ENCODE peak calls at places on chromosome 10, in seven cellular contexts. J is GM13976, T is MCF 10A, C is HEK293T, O is AG09309, K is NCI-H1436, Q is nephron progenitor cell. A is an unnamed sample.

GRCh38 chr10:129495697-129496096 is 28.7 kb downstream of the MGMT start:
- DNase-seq in J (no peak), T (no peak), C (no peak), O (no peak), K (no peak), Q (peak), A (no peak)

GRCh38 chr10:89217057-89217990 is 10.2 kb upstream of the CH25H start:
- DNase-seq in J (peak), T (peak), C (peak), O (no peak), K (peak), Q (peak), A (no peak)

GRCh38 chr10:78316451-78316931 is 282.8 kb downstream of the RPS24 start:
- DNase-seq in J (no peak), T (no peak), C (no peak), O (peak), K (no peak), Q (no peak), A (peak)

GRCh38 chr10:1668347-1668746 is 69.0 kb downstream of the ADARB2 start:
- DNase-seq in J (no peak), T (no peak), C (no peak), O (no peak), K (no peak), Q (no peak), A (no peak)

GRCh38 chr10:43671659-43672555 is 23.2 kb upstream of the ZNF32 start:
- DNase-seq in J (peak), T (peak), C (peak), O (no peak), K (peak), Q (peak), A (peak)

GRCh38 chr10:112607506-112607905 is 160.5 kb downstream of the VTI1A start:
- DNase-seq in J (no peak), T (no peak), C (no peak), O (no peak), K (no peak), Q (no peak), A (no peak)

GRCh38 chr10:929965-930364 is 1.5 kb downstream of the LARP4B start:
- DNase-seq in J (peak), T (no peak), C (no peak), O (no peak), K (no peak), Q (no peak), A (no peak)

GRCh38 chr10:32650246-32650655 is 204.3 kb downstream of the CCDC7 start:
- DNase-seq in J (peak), T (peak), C (no peak), O (peak), K (no peak), Q (no peak), A (no peak)

GRCh38 chr10:35542303-35542702 is 62.8 kb upstream of the GJD4 start:
- DNase-seq in J (no peak), T (no peak), C (no peak), O (no peak), K (no peak), Q (no peak), A (no peak)

GRCh38 chr10:79045566-79046175 is 23.1 kb upstream of the ZMIZ1 start:
- DNase-seq in J (peak), T (no peak), C (no peak), O (no peak), K (no peak), Q (no peak), A (no peak)

GRCh38 chr10:43048301-43049051 is 28.4 kb upstream of the RET start:
- DNase-seq in J (no peak), T (no peak), C (no peak), O (peak), K (no peak), Q (peak), A (no peak)

GRCh38 chr10:100816671-100817070 is 71.3 kb downstream of the PAX2 start:
- DNase-seq in J (no peak), T (no peak), C (no peak), O (no peak), K (no peak), Q (no peak), A (no peak)

GRCh38 chr10:10587744-10588393 is 429.8 kb upstream of the CELF2 start:
- DNase-seq in J (no peak), T (no peak), C (no peak), O (no peak), K (no peak), Q (no peak), A (no peak)

GRCh38 chr10:33352631-33353030 is 18.2 kb upstream of the NRP1 start:
- DNase-seq in J (no peak), T (no peak), C (no peak), O (no peak), K (no peak), Q (no peak), A (no peak)

GRCh38 chr10:29140991-29141390 is 147.9 kb upstream of the LYZL1 start:
- DNase-seq in J (no peak), T (peak), C (no peak), O (peak), K (no peak), Q (no peak), A (no peak)

GRCh38 chr10:33412261-33413092 is 78.0 kb upstream of the NRP1 start:
- DNase-seq in J (no peak), T (peak), C (no peak), O (peak), K (no peak), Q (no peak), A (no peak)

GRCh38 chr10:79342811-79343541 is 4.3 kb upstream of the PPIF start:
- DNase-seq in J (no peak), T (no peak), C (no peak), O (no peak), K (no peak), Q (no peak), A (peak)

GRCh38 chr10:61669849-61670248 is 7.1 kb downstream of the CABCOCO1 start:
- DNase-seq in J (no peak), T (no peak), C (no peak), O (no peak), K (no peak), Q (no peak), A (no peak)

GRCh38 chr10:123718544-123719060 is 52.4 kb downstream of the GPR26 start:
- DNase-seq in J (no peak), T (no peak), C (no peak), O (no peak), K (no peak), Q (no peak), A (no peak)

GRCh38 chr10:12243860-12244620 is 48.1 kb downstream of the CDC123 start:
- DNase-seq in J (peak), T (no peak), C (no peak), O (no peak), K (no peak), Q (no peak), A (no peak)

GRCh38 chr10:112774808-112775207 is 175.2 kb upstream of the TCF7L2 start:
- DNase-seq in J (no peak), T (no peak), C (no peak), O (no peak), K (no peak), Q (no peak), A (no peak)

GRCh38 chr10:70779088-70779487 is 6.1 kb downstream of the TBATA start:
- DNase-seq in J (peak), T (no peak), C (no peak), O (no peak), K (no peak), Q (no peak), A (no peak)

GRCh38 chr10:7405637-7406036 is 5.2 kb downstream of the SFMBT2 start:
- DNase-seq in J (no peak), T (no peak), C (no peak), O (no peak), K (no peak), Q (no peak), A (no peak)

GRCh38 chr10:16788778-16789177 is 28.4 kb downstream of the RSU1 start:
- DNase-seq in J (no peak), T (no peak), C (no peak), O (no peak), K (no peak), Q (no peak), A (no peak)

GRCh38 chr10:64115913-64116643 is 594.9 kb downstream of the REEP3 start:
- DNase-seq in J (peak), T (peak), C (peak), O (no peak), K (no peak), Q (peak), A (no peak)

GRCh38 chr10:114356786-114357588 is 47.3 kb downstream of the AFAP1L2 start:
- DNase-seq in J (no peak), T (peak), C (no peak), O (no peak), K (no peak), Q (no peak), A (no peak)

A was measured in left lobe of liver.